ENCODE peak calls at places on chromosomes 3 and 15, in four cellular contexts. Q is left ventricle myocardium inferior, F is heart right ventricle, Y is ovary. T is an unnamed sample. For H3K4me1, the result is how much of the 10 kb centered on the place peaks cover.

GRCh38 chr3:20225769-20226168 is 39.8 kb upstream of the SGO1 start:
- DNase-seq in F (no peak), Q (no peak), Y (no peak), T (no peak)

GRCh38 chr3:197791120-197792018 is at the start of gene LRCH3:
- DNase-seq in Y (peak), Q (peak), F (peak), T (peak)

GRCh38 chr3:39528844-39529243 is 61.4 kb downstream of the MOBP start:
- DNase-seq in Y (no peak), F (no peak), Q (no peak), T (no peak)

GRCh38 chr3:2993719-2994118 is 116.5 kb downstream of the IL5RA start:
- DNase-seq in Q (no peak), F (no peak), Y (no peak), T (no peak)

GRCh38 chr3:21405671-21406667 is 345.0 kb downstream of the ZNF385D start:
- DNase-seq in Q (no peak), Y (no peak), F (no peak), T (no peak)

GRCh38 chr3:182795383-182795782 is 2.1 kb downstream of the ATP11B start:
- DNase-seq in F (no peak), Q (no peak), Y (no peak), T (no peak)

GRCh38 chr15:78162038-78162437 is 12.9 kb downstream of the IDH3A start:
- DNase-seq in Y (no peak), Q (no peak), F (no peak), T (no peak)

GRCh38 chr3:128343287-128344045 is 123.2 kb downstream of the DNAJB8 start:
- DNase-seq in Q (no peak), Y (no peak), F (no peak), T (peak)

GRCh38 chr3:15649831-15650230 is 48.3 kb downstream of the BTD start:
- DNase-seq in Y (no peak), F (no peak), Q (no peak), T (no peak)

GRCh38 chr3:182739619-182740018 is 53.7 kb upstream of the ATP11B start:
- DNase-seq in Q (no peak), F (no peak), Y (no peak), T (no peak)

GRCh38 chr15:25965326-25965725 is 102.2 kb upstream of the ATP10A start:
- DNase-seq in F (no peak), Y (no peak), Q (no peak), T (no peak)

GRCh38 chr3:58617338-58617761 is 40.2 kb upstream of the FAM107A start:
- DNase-seq in Y (peak), Q (peak), F (no peak), T (no peak)

GRCh38 chr3:64533565-64534317 is 154.1 kb downstream of the ADAMTS9 start:
- DNase-seq in Q (peak), Y (peak), F (peak), T (peak)

GRCh38 chr3:182710557-182711157 is 82.6 kb upstream of the ATP11B start:
- DNase-seq in F (no peak), Q (no peak), Y (no peak), T (no peak)

GRCh38 chr3:187012609-187013051 is 82.3 kb downstream of the ST6GAL1 start:
- DNase-seq in Q (no peak), F (peak), Y (no peak), T (no peak)

GRCh38 chr15:70535955-70536338 is 227.4 kb downstream of the UACA start:
- DNase-seq in Y (no peak), Q (no peak), F (no peak), T (no peak)

GRCh38 chr3:5194801-5195509 is 7.4 kb downstream of the EDEM1 start:
- DNase-seq in Y (no peak), F (no peak), Q (no peak), T (peak)

GRCh38 chr3:113097821-113098516 is 107.2 kb downstream of the GTPBP8 start:
- DNase-seq in Y (no peak), F (no peak), Q (no peak), T (peak)

GRCh38 chr3:127792664-127793292 is 29.5 kb downstream of the MGLL start:
- DNase-seq in F (peak), Y (peak), Q (peak), T (peak)

GRCh38 chr3:114376091-114376490 is 82.3 kb downstream of the TIGIT start:
- DNase-seq in Q (no peak), F (no peak), Y (no peak), T (no peak)

GRCh38 chr15:63628123-63628822 is 31.1 kb downstream of the FBXL22 start:
- DNase-seq in Q (no peak), F (no peak), Y (no peak), T (no peak)

GRCh38 chr3:172065534-172065933 is 26.2 kb downstream of the FNDC3B start:
- DNase-seq in Y (no peak), Q (no peak), F (no peak), T (no peak)
- H3K4me1 ChIP-seq in Y (under half), Q (half or more), F (half or more), T (under half)

DNA sequence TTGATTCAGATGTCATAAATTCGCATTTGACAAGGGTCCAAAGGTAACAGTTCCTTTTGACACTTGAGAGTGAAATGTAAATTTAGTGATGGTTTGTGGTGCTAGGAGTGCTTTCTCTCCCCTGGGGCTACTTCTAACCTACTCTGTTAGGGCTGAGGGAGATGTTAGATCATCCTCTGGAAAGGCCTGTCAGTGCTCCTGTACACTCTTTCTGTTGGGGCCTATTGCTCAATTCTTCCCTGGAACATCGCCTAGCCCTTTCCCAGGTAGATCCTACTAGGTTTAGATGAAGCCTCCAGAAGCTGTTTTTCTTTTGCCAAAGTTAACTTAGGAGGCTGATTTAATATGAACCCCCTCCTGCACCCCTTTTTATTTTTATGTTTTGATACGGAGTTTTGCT is 1.4 kb downstream of the PCCB start:
- DNase-seq in F (no peak), Y (no peak), Q (no peak), T (no peak)
- H3K4me3 ChIP-seq in F (no peak), Y (no peak), Q (peak), T (no peak)

GRCh38 chr3:42270561-42270960 is 4.6 kb upstream of the CCK start:
- DNase-seq in Y (no peak), F (no peak), Q (no peak), T (no peak)
- H3K27ac ChIP-seq in Y (no peak), F (no peak), Q (no peak), T (no peak)

DNA sequence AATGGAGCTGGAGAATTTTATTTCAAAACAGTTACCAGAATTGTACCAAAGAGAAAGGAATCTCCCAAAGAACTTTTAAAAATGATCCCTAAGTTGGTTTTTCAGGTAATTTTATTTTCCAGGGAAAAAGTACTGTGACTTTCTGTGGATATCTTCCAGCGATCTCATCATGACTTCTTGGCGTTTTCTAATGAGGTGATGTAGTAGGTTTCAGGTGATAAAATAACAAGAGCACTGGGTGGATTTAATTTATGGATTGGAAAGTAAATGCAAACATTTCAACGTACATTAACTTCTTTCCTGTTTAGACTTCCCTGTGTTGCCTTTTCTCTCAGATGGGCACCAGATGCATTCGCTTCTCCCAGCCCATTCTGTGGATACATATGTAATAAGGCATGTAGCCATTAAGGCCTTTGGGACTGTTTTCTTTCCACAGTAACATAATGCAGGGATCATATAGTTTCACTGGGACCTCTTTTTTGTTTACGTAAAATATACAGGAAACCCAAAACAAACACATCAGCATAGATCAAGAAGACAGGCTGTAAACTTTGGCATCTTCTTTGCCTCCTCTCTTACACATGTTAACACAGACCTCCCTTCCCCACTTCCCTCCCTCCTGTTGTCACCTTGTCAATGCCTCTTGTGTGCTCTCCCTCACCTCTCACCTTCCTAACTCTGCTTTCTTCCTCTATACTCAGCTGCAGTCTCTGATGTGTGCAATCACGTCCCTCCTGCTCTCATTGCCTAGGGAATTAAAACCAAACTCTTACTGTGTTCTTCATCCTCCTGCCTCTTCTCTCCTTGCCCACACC is 13.0 kb downstream of the PHLDB2 start:
- DNase-seq in Y (no peak), F (no peak), Q (no peak), T (no peak)
- H3K4me1 ChIP-seq in Y (under half), F (half or more), Q (half or more), T (half or more)

DNA sequence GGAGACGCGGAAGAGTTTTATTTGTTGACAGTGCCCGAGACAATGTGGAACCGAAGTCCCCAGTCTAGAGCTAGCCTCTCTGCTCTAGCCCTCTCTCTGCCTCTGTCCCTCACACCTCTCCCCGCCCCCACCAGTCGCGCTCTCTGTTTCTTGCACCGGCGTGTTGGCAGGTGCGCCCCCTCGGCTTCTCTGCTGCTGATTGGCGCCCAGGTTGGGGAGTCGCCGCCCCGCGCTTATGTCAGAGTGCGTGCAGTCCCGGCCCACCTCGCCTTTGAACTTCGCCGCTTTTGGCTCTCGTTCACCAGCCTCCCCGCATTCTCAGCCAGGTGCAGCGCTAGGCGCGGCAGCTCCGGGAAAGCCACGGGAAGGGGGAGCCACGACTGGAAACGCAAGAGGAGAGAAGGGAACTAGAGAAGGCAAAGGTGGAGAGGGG is at the start of gene SOX14:
- DNase-seq in Q (no peak), Y (no peak), F (no peak), T (no peak)
- H3K4me3 ChIP-seq in Q (peak), Y (no peak), F (peak), T (no peak)